ENCODE peak calls at places on chromosomes 11 and 22, in six cellular contexts. Q is sigmoid colon; B is sciatic nerve; W is HuH-7; C is spleen; Z is effector memory CD4-positive, alpha-beta T cell. O is an unnamed sample.

GRCh38 chr11:96306933-96307747 is 35.9 kb downstream of the MAML2 start:
- DNase-seq in Q (peak; percentile 90), B (peak; percentile 86), W (peak; percentile 2), C (no peak), Z (no peak), O (no peak)

GRCh38 chr11:64767344-64768299 is 7.8 kb upstream of the PYGM start:
- DNase-seq in Q (peak; percentile 86), B (peak; percentile 80), W (peak; percentile 53), C (peak; percentile 91), Z (peak; percentile 57), O (peak; percentile 73)

GRCh38 chr11:76368497-76368896 is 12.4 kb downstream of the THAP12 start:
- DNase-seq in Q (no peak), B (no peak), W (no peak), C (no peak), Z (no peak), O (no peak)

GRCh38 chr11:22491826-22492225 is 133.8 kb downstream of the FANCF start:
- DNase-seq in Q (no peak), B (no peak), W (no peak), C (no peak), Z (no peak), O (no peak)

GRCh38 chr11:65650547-65651338 is 12.0 kb downstream of the RELA start:
- DNase-seq in Q (no peak), B (no peak), W (no peak), C (peak; percentile 82), Z (no peak), O (no peak)

GRCh38 chr11:65391007-65391406 is 4.6 kb downstream of the FRMD8 start:
- DNase-seq in Q (peak; percentile 69), B (no peak), W (no peak), C (no peak), Z (no peak), O (no peak)

GRCh38 chr11:124758355-124759267 is 3.5 kb downstream of the ESAM start:
- DNase-seq in Q (peak; percentile 82), B (peak; percentile 78), W (peak; percentile 92), C (peak; percentile 94), Z (peak; percentile 41), O (peak; percentile 50)

GRCh38 chr11:75223954-75224643 is 16.5 kb upstream of the TPBGL start:
- DNase-seq in Q (no peak), B (no peak), W (peak; percentile 40), C (no peak), Z (no peak), O (no peak)

GRCh38 chr22:49966716-49967332 is 6.3 kb downstream of the PIM3 start:
- DNase-seq in Q (peak; percentile 83), B (peak; percentile 78), W (no peak), C (peak; percentile 91), Z (no peak), O (no peak)

GRCh38 chr22:28112548-28113043 is 193.5 kb upstream of the PITPNB start:
- DNase-seq in Q (peak; percentile 68), B (no peak), W (peak; percentile 51), C (no peak), Z (no peak), O (no peak)

GRCh38 chr11:102452461-102453285 is at the start of gene TMEM123:
- DNase-seq in Q (peak; percentile 92), B (peak; percentile 90), W (peak; percentile 61), C (peak; percentile 97), Z (peak; percentile 86), O (peak; percentile 84)

GRCh38 chr11:74683279-74683871 is 47.9 kb downstream of the CHRDL2 start:
- DNase-seq in Q (peak; percentile 66), B (peak; percentile 84), W (peak; percentile 52), C (peak; percentile 69), Z (no peak), O (no peak)

GRCh38 chr22:23182289-23183106 is 2.2 kb downstream of the BCR start:
- DNase-seq in Q (no peak), B (no peak), W (peak; percentile 59), C (no peak), Z (peak; percentile 40), O (no peak)

GRCh38 chr11:115926090-115926489 is 421.9 kb upstream of the CADM1 start:
- DNase-seq in Q (no peak), B (no peak), W (no peak), C (no peak), Z (no peak), O (no peak)

GRCh38 chr11:62149986-62150886 is 26.4 kb downstream of the INCENP start:
- DNase-seq in Q (no peak), B (no peak), W (no peak), C (peak; percentile 33), Z (no peak), O (no peak)

GRCh38 chr11:31699066-31699465 is 112.1 kb downstream of the PAX6 start:
- DNase-seq in Q (no peak), B (no peak), W (no peak), C (no peak), Z (no peak), O (no peak)

GRCh38 chr11:113546757-113547507 is 71.7 kb upstream of the DRD2 start:
- DNase-seq in Q (no peak), B (no peak), W (no peak), C (no peak), Z (no peak), O (no peak)

GRCh38 chr11:13423372-13423771 is 39.6 kb downstream of the BTBD10 start:
- DNase-seq in Q (no peak), B (no peak), W (no peak), C (no peak), Z (no peak), O (no peak)

GRCh38 chr22:35477911-35478582 is 62.6 kb upstream of the RASD2 start:
- DNase-seq in Q (peak; percentile 95), B (no peak), W (no peak), C (no peak), Z (no peak), O (no peak)

GRCh38 chr11:112617089-112617407 is 344.2 kb upstream of the NCAM1 start:
- DNase-seq in Q (no peak), B (no peak), W (no peak), C (no peak), Z (no peak), O (no peak)

GRCh38 chr22:24441406-24442351 is 14.3 kb downstream of the ADORA2A start:
- DNase-seq in Q (no peak), B (no peak), W (no peak), C (no peak), Z (no peak), O (no peak)

GRCh38 chr11:69515271-69516245 is 34.1 kb downstream of the LINC01488 start:
- DNase-seq in Q (peak; percentile 46), B (no peak), W (no peak), C (peak; percentile 36), Z (no peak), O (no peak)

GRCh38 chr11:60957188-60957587 is 5.2 kb upstream of the SLC15A3 start:
- DNase-seq in Q (no peak), B (no peak), W (no peak), C (no peak), Z (no peak), O (no peak)

GRCh38 chr11:64146036-64146943 is 19.6 kb downstream of the MACROD1 start:
- DNase-seq in Q (no peak), B (no peak), W (peak; percentile 77), C (peak; percentile 87), Z (peak; percentile 31), O (peak; percentile 44)

GRCh38 chr11:131909426-131910200 is 539.2 kb downstream of the NTM start:
- DNase-seq in Q (no peak), B (no peak), W (no peak), C (no peak), Z (no peak), O (no peak)

GRCh38 chr11:115499241-115499799 is 4.9 kb downstream of the CADM1 start:
- DNase-seq in Q (no peak), B (no peak), W (no peak), C (no peak), Z (no peak), O (no peak)

GRCh38 chr11:32833921-32834320 is 4.2 kb downstream of the PRRG4 start:
- DNase-seq in Q (no peak), B (no peak), W (no peak), C (no peak), Z (no peak), O (no peak)

GRCh38 chr11:25453471-25453870 is 878.5 kb upstream of the ANO3 start:
- DNase-seq in Q (no peak), B (no peak), W (no peak), C (no peak), Z (no peak), O (no peak)

GRCh38 chr11:12321217-12321937 is 56.0 kb upstream of the PARVA start:
- DNase-seq in Q (no peak), B (no peak), W (no peak), C (no peak), Z (no peak), O (no peak)

GRCh38 chr11:128497057-128497957 is 90.1 kb downstream of the ETS1 start:
- DNase-seq in Q (peak; percentile 87), B (no peak), W (no peak), C (no peak), Z (no peak), O (no peak)

GRCh38 chr11:45076761-45077160 is 69.7 kb upstream of the PRDM11 start:
- DNase-seq in Q (no peak), B (no peak), W (no peak), C (no peak), Z (no peak), O (no peak)

GRCh38 chr11:106999203-106999602 is 19.1 kb downstream of the GUCY1A2 start:
- DNase-seq in Q (no peak), B (no peak), W (no peak), C (no peak), Z (no peak), O (no peak)

GRCh38 chr11:116792869-116793475 is 1.3 kb upstream of the APOA5 start:
- DNase-seq in Q (no peak), B (no peak), W (no peak), C (no peak), Z (no peak), O (no peak)

GRCh38 chr22:50140615-50141014 is 29.9 kb upstream of the PANX2 start:
- DNase-seq in Q (no peak), B (no peak), W (no peak), C (no peak), Z (no peak), O (no peak)